ENCODE peak calls at places on chromosomes 12 and 14, in four cellular contexts. W is neural progenitor cell; D is RWPE1; U is activated naive CD8-positive, alpha-beta T cell treated with anti-CD3 and anti-CD28 coated beads for 36 hours. C is an unnamed sample.

GRCh38 chr14:89228921-89229639 is 188.0 kb downstream of the FOXN3 start:
- DNase-seq in U (no peak), W (no peak), D (no peak), C (no peak)

GRCh38 chr12:124359671-124360581 is 65.0 kb downstream of the RFLNA start:
- DNase-seq in D (no peak), W (no peak), U (no peak), C (no peak)

GRCh38 chr14:36510078-36510799 is 9.8 kb downstream of the NKX2-1 start:
- DNase-seq in W (peak), D (no peak), U (no peak), C (peak)

GRCh38 chr12:1517007-1517406 is 77.4 kb downstream of the FBXL14 start:
- DNase-seq in D (no peak), W (peak), U (no peak), C (peak)

GRCh38 chr12:70982991-70983390 is 62.5 kb upstream of the PTPRR start:
- DNase-seq in U (no peak), W (peak), D (no peak), C (no peak)

GRCh38 chr14:102138935-102139247 is 806 bp upstream of the WDR20 start:
- DNase-seq in U (no peak), D (peak), W (no peak), C (no peak)

GRCh38 chr12:93050026-93050747 is 121.1 kb upstream of the EEA1 start:
- DNase-seq in D (peak), U (no peak), W (no peak), C (no peak)

GRCh38 chr14:51865953-51866747 is 5.7 kb downstream of the GNG2 start:
- DNase-seq in W (no peak), D (no peak), U (no peak), C (no peak)

GRCh38 chr12:120529641-120530314 is 820 bp upstream of the COQ5 start:
- DNase-seq in U (no peak), W (peak), D (peak), C (peak)

GRCh38 chr14:65229431-65230286 is 127.3 kb upstream of the MAX start:
- DNase-seq in D (peak), W (peak), U (peak), C (peak)

GRCh38 chr14:83827383-83827782 is 1702.6 kb upstream of the FLRT2 start:
- DNase-seq in D (no peak), W (no peak), U (no peak), C (no peak)

GRCh38 chr12:9736931-9737705 is 4.2 kb upstream of the CLECL1 start:
- DNase-seq in U (no peak), W (no peak), D (no peak), C (no peak)